ENCODE peak calls at places on chromosomes 13 and 19, in five cellular contexts. N is Caki2; P is left ventricle myocardium inferior; K is activated naive CD8-positive, alpha-beta T cell treated with anti-CD3 and anti-CD28 coated beads for 36 hours; H is posterior cingulate gyrus. E is an unnamed sample.
A peak's percentile ranks its signal among the peaks of the same experiment; 100 is the strongest.

GRCh38 chr19:11887618-11888531 is at the start of gene ZNF69:
- DNase-seq in K (peak; percentile 68), H (peak; percentile 77), N (peak; percentile 84), P (peak; percentile 93), E (peak; percentile 92)

GRCh38 chr13:23560571-23561089 is 9.6 kb upstream of the TNFRSF19 start:
- DNase-seq in N (no peak), K (no peak), H (no peak), P (no peak), E (no peak)

GRCh38 chr13:112912726-112913440 is 56.1 kb upstream of the MCF2L start:
- DNase-seq in K (no peak), P (no peak), N (no peak), H (no peak), E (no peak)

GRCh38 chr19:50724522-50725217 is 1.5 kb downstream of the CLEC11A start:
- DNase-seq in N (peak; percentile 96), K (peak; percentile 99), P (peak; percentile 98), H (peak; percentile 99), E (peak; percentile 96)

GRCh38 chr19:17527326-17527725 is 15.9 kb downstream of the PGLS start:
- DNase-seq in H (no peak), K (no peak), P (no peak), N (no peak), E (no peak)

GRCh38 chr19:7534531-7534980 is 961 bp upstream of the PNPLA6 start:
- DNase-seq in H (peak; percentile 70), N (peak; percentile 61), K (peak; percentile 64), P (peak; percentile 63), E (peak; percentile 84)

GRCh38 chr19:18366027-18366435 is 19.9 kb upstream of the GDF15 start:
- DNase-seq in N (no peak), K (no peak), H (no peak), P (no peak), E (no peak)

GRCh38 chr19:54017266-54017665 is 25.8 kb downstream of the CACNG6 start:
- DNase-seq in P (no peak), H (no peak), K (no peak), N (peak; percentile 29), E (no peak)

GRCh38 chr19:1718382-1719315 is 34.7 kb upstream of the ONECUT3 start:
- DNase-seq in P (no peak), N (no peak), K (no peak), H (no peak), E (no peak)

GRCh38 chr19:44113138-44113783 is at the start of gene ZNF225:
- DNase-seq in P (peak; percentile 93), H (peak; percentile 96), K (peak; percentile 84), N (peak; percentile 97), E (peak; percentile 98)

GRCh38 chr13:41061914-41062837 is 867 bp downstream of the WBP4 start:
- DNase-seq in P (no peak), K (no peak), H (no peak), N (peak; percentile 79), E (peak; percentile 72)

GRCh38 chr13:113815151-113816058 is 48.5 kb downstream of the GAS6 start:
- DNase-seq in H (peak; percentile 21), P (no peak), K (peak; percentile 27), N (no peak), E (no peak)

GRCh38 chr13:46909037-46909436 is 12.2 kb upstream of the HTR2A start:
- DNase-seq in P (no peak), N (no peak), H (no peak), K (no peak), E (no peak)

GRCh38 chr13:101512650-101513049 is 60.2 kb downstream of the ITGBL1 start:
- DNase-seq in N (no peak), K (no peak), H (no peak), P (no peak), E (no peak)

GRCh38 chr19:30873691-30874090 is 475.5 kb downstream of the TSHZ3 start:
- DNase-seq in H (no peak), P (no peak), K (no peak), N (no peak), E (no peak)

GRCh38 chr19:48424694-48425219 is 21.0 kb upstream of the GRWD1 start:
- DNase-seq in P (no peak), K (no peak), H (no peak), N (peak; percentile 79), E (no peak)

GRCh38 chr19:35882074-35882832 is 13.9 kb downstream of the APLP1 start:
- DNase-seq in P (no peak), H (no peak), K (no peak), N (peak; percentile 62), E (no peak)

GRCh38 chr19:46721269-46722003 is 4.5 kb upstream of the PRKD2 start:
- DNase-seq in K (no peak), N (no peak), P (no peak), H (no peak), E (no peak)

GRCh38 chr13:34522818-34523217 is 419.3 kb upstream of the NBEA start:
- DNase-seq in P (no peak), N (no peak), H (no peak), K (no peak), E (no peak)

GRCh38 chr13:106689906-106690305 is 122.0 kb upstream of the ARGLU1 start:
- DNase-seq in P (no peak), K (no peak), H (no peak), N (no peak), E (no peak)

GRCh38 chr13:114108894-114109293 is 23.5 kb downstream of the RASA3 start:
- DNase-seq in H (no peak), P (no peak), N (no peak), K (no peak), E (peak; percentile 53)

GRCh38 chr13:29411493-29411892 is 184.0 kb downstream of the SLC7A1 start:
- DNase-seq in H (no peak), P (no peak), N (no peak), K (no peak), E (no peak)

GRCh38 chr19:40908981-40909380 is 26.9 kb upstream of the CYP2A7 start:
- DNase-seq in N (no peak), H (no peak), P (no peak), K (no peak), E (no peak)

GRCh38 chr19:14746891-14747290 is 31.5 kb downstream of the ADGRE2 start:
- DNase-seq in P (no peak), N (no peak), K (no peak), H (no peak), E (no peak)

GRCh38 chr13:93045836-93046235 is 180.8 kb upstream of the GPC6 start:
- DNase-seq in H (no peak), K (no peak), P (no peak), N (no peak), E (no peak)

GRCh38 chr13:110915874-110916670 is 1.2 kb upstream of the ANKRD10 start:
- DNase-seq in K (no peak), P (no peak), N (no peak), H (no peak), E (no peak)

E was measured in right atrium auricular region.